ENCODE peak calls at places on chromosomes 5 and 9, in seven cellular contexts. Z, L, C, I, K, W and P are unnamed samples.
A peak's percentile ranks its signal among the peaks of the same experiment; 100 is the strongest.

GRCh38 chr9:124271660-124272059 is 13.9 kb downstream of the NEK6 start:
- DNase-seq in I (no peak), K (no peak), W (no peak), Z (no peak), L (peak; percentile 73), C (no peak), P (no peak)

GRCh38 chr5:105821800-105822199 is 1848.9 kb downstream of the EFNA5 start:
- DNase-seq in W (no peak), Z (no peak), L (no peak), K (no peak), I (no peak), C (no peak), P (no peak)

GRCh38 chr5:78597858-78598415 is 50.6 kb downstream of the LHFPL2 start:
- DNase-seq in L (no peak), W (peak; percentile 81), C (no peak), I (peak; percentile 64), K (no peak), Z (no peak), P (peak; percentile 71)

GRCh38 chr5:55600086-55600485 is 65.3 kb upstream of the PLPP1 start:
- DNase-seq in Z (no peak), W (no peak), I (no peak), L (no peak), K (no peak), C (no peak), P (no peak)

GRCh38 chr9:112925058-112925641 is 34.5 kb upstream of the SLC46A2 start:
- DNase-seq in I (peak; percentile 26), Z (peak; percentile 51), L (no peak), K (peak; percentile 37), C (peak; percentile 61), W (peak; percentile 44), P (peak; percentile 63)

GRCh38 chr5:113581388-113581787 is 67.9 kb downstream of the YTHDC2 start:
- DNase-seq in Z (no peak), I (no peak), L (no peak), K (no peak), C (no peak), W (peak; percentile 5), P (no peak)

GRCh38 chr5:39283231-39283818 is 64.0 kb upstream of the FYB1 start:
- DNase-seq in W (peak; percentile 78), K (peak; percentile 60), I (peak; percentile 84), Z (no peak), L (peak; percentile 63), C (peak; percentile 94), P (peak; percentile 90)

GRCh38 chr5:34655354-34655991 is 655 bp upstream of the RAI14 start:
- DNase-seq in W (peak; percentile 77), K (peak; percentile 66), I (peak; percentile 87), Z (peak; percentile 38), C (peak; percentile 89), L (peak; percentile 62), P (peak; percentile 48)

GRCh38 chr5:159773062-159773924 is 143.0 kb upstream of the ADRA1B start:
- DNase-seq in K (peak; percentile 62), W (peak; percentile 89), L (peak; percentile 30), C (peak; percentile 66), I (peak; percentile 92), Z (peak; percentile 68), P (peak; percentile 86)

GRCh38 chr5:170278611-170279500 is 18.7 kb downstream of the LCP2 start:
- DNase-seq in W (no peak), I (no peak), Z (no peak), K (peak; percentile 45), C (peak; percentile 43), L (peak; percentile 58), P (no peak)

GRCh38 chr5:151499636-151500035 is 52.2 kb downstream of the SLC36A1 start:
- DNase-seq in L (no peak), K (no peak), Z (peak; percentile 27), I (no peak), W (peak; percentile 34), C (peak; percentile 28), P (no peak)

GRCh38 chr5:9207820-9208418 is 338.0 kb downstream of the SEMA5A start:
- DNase-seq in W (peak; percentile 81), I (peak; percentile 85), K (no peak), C (peak; percentile 28), Z (peak; percentile 32), L (no peak), P (peak; percentile 90)

GRCh38 chr9:92236465-92236864 is 57.0 kb downstream of the IARS1 start:
- DNase-seq in K (no peak), C (no peak), I (no peak), Z (no peak), W (no peak), L (no peak), P (no peak)

GRCh38 chr5:74434124-74434899 is 206.2 kb downstream of the ENC1 start:
- DNase-seq in C (peak; percentile 62), W (no peak), L (no peak), K (no peak), I (no peak), Z (peak; percentile 23), P (no peak)
- H3K9ac ChIP-seq in C (no peak overlapping the region), W (no peak overlapping the region), L (no peak overlapping the region), K (no peak overlapping the region), I (no peak overlapping the region), Z (no peak overlapping the region), P (no peak overlapping the region)

DNA sequence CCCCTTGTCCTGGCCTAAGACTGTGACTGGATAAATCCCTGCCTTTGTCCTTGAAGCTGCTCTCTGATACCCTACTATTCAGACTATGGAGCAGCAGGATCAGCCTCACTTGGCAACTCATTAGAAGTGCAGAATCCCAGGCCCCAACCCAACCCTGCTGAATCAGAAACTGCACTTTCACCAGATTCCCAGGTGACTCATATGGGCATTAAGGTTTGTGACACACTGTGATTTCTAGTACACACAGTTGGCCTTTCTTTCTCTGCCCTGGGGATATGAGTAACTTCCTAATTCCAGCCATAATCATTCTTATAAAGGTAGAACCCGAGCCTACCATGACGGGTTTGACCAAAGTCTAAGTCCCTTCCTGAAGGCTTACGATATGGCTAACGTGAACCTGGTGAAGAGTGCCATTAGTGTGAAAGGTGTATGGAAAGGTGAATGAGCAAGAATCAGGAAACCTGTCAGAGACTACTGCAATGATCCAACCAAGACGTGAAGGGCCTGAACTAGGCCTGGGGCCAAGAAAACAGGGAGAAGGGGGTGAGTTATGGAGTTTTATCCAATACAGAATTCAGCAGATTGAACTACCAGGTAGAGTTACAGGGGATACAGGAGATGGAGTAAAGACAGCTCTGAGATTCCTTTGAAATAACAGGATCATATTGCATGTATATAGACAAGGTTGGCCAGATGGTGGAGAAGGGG is 533.0 kb downstream of the BNC2 start:
- DNase-seq in I (peak; percentile 66), K (no peak), Z (no peak), L (no peak), C (no peak), W (peak; percentile 92), P (peak; percentile 96)
- H3K9ac ChIP-seq in I (peak overlapping the region; percentile 62), K (no peak overlapping the region), Z (peak overlapping the region; percentile 69), L (no peak overlapping the region), C (no peak overlapping the region), W (no peak overlapping the region), P (peak overlapping the region; percentile 93)

GRCh38 chr5:136016945-136017530 is 11.8 kb upstream of the TGFBI start:
- DNase-seq in L (no peak), K (no peak), C (no peak), W (peak; percentile 85), I (peak; percentile 38), Z (no peak), P (peak; percentile 96)

GRCh38 chr5:136021016-136021405 is 7.8 kb upstream of the TGFBI start:
- DNase-seq in W (no peak), I (peak; percentile 70), C (no peak), L (no peak), Z (no peak), K (peak; percentile 11), P (no peak)

GRCh38 chr5:136018814-136019777 is 9.7 kb upstream of the TGFBI start:
- DNase-seq in K (no peak), C (no peak), L (peak; percentile 48), I (peak; percentile 97), Z (peak; percentile 82), W (peak; percentile 98), P (no peak)

GRCh38 chr5:136020383-136021015 is 8.3 kb upstream of the TGFBI start:
- DNase-seq in Z (peak; percentile 41), W (peak; percentile 96), K (no peak), C (no peak), L (no peak), I (peak; percentile 95), P (peak; percentile 96)

GRCh38 chr5:136020001-136020382 is 8.8 kb upstream of the TGFBI start:
- DNase-seq in L (no peak), I (no peak), K (no peak), W (no peak), C (no peak), Z (no peak), P (no peak)
- H3K9ac ChIP-seq in L (no peak overlapping the region), I (peak overlapping the region; percentile 69), K (no peak overlapping the region), W (peak overlapping the region; percentile 41), C (no peak overlapping the region), Z (peak overlapping the region; percentile 86), P (no peak overlapping the region)

GRCh38 chr9:4804531-4805016 is 11.8 kb downstream of the RCL1 start:
- DNase-seq in Z (no peak), W (no peak), K (no peak), I (no peak), L (no peak), C (no peak), P (no peak)
- H3K9ac ChIP-seq in Z (no peak overlapping the region), W (no peak overlapping the region), K (no peak overlapping the region), I (no peak overlapping the region), L (no peak overlapping the region), C (no peak overlapping the region), P (no peak overlapping the region)

DNA sequence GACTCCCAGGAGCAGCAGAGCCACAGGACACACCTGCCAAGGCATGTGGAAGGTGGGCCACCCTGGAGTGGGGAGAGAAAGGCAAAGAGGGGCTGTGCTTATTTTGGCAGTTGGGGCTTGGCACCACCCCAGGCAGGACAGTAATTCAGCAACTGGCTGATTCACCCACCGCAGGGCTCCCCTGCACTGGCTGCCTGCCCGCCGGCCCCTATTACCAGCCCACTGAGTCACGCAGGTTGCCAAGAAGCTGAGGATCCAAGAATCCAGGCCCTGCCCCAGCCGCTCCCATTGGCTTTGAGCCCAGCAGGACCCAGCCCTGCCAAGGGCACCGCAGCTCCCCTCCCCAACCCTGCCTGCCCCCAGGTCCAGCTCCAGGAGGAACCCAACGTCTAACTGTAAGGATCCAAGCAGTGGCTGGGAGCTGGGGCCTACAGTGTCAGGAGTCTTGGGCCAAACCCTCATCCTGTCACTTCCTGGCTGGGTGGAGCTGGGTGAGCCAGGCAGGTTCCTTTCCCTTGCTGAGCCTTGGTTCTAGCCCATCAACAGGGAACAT is 14.2 kb upstream of the RALGDS start:
- DNase-seq in Z (peak; percentile 44), C (no peak), I (peak; percentile 80), L (peak; percentile 95), W (peak; percentile 69), K (no peak), P (peak; percentile 97)
- H3K9ac ChIP-seq in Z (peak overlapping the region; percentile 47), C (no peak overlapping the region), I (peak overlapping the region; percentile 74), L (peak overlapping the region; percentile 90), W (no peak overlapping the region), K (no peak overlapping the region), P (peak overlapping the region; percentile 74)

GRCh38 chr9:100426194-100426531 is 780 bp upstream of the MSANTD3 start:
- DNase-seq in K (no peak), L (no peak), I (no peak), W (no peak), C (no peak), Z (peak; percentile 29), P (no peak)
- H3K9ac ChIP-seq in K (peak overlapping the region; percentile 94), L (no peak overlapping the region), I (peak overlapping the region; percentile 90), W (peak overlapping the region; percentile 68), C (peak overlapping the region; percentile 33), Z (peak overlapping the region; percentile 97), P (peak overlapping the region; percentile 87)